ENCODE peak calls at places on chromosome 13, in ten cellular contexts. G is RPMI8226; T is kidney glomerular epithelial cell; E is M059J; C is stimulated activated CD4-positive, alpha-beta T cell treated with anti-CD3 and anti-CD28 coated beads, Interleukin-4, amount 100 ng/mL, for 4 hours; M is globus pallidus; W is NCI-H2081; N is GM23248; R is iPS-NIHi11; B is naive thymus-derived CD8-positive, alpha-beta T cell. L is an unnamed sample.

GRCh38 chr13:44758595-44759221 is 182.6 kb upstream of the TSC22D1 start:
- DNase-seq in M (no peak), C (no peak), E (peak; percentile 77), B (no peak), T (peak; percentile 68), G (no peak), N (peak; percentile 91), W (peak; percentile 88), R (no peak), L (peak; percentile 47)

GRCh38 chr13:109281823-109282239 is 504.6 kb downstream of the IRS2 start:
- DNase-seq in C (no peak), E (no peak), W (no peak), M (no peak), G (no peak), B (no peak), T (no peak), R (no peak), N (peak; percentile 47), L (no peak)

GRCh38 chr13:110546933-110547332 is 14.6 kb downstream of the RAB20 start:
- DNase-seq in R (no peak), T (peak; percentile 22), B (no peak), M (no peak), W (no peak), C (no peak), N (peak; percentile 52), E (peak; percentile 95), G (no peak), L (no peak)

GRCh38 chr13:100673376-100673830 is 1.2 kb downstream of the TMTC4 start:
- DNase-seq in T (no peak), N (no peak), C (no peak), G (no peak), E (no peak), R (peak; percentile 39), B (no peak), W (no peak), M (peak; percentile 55), L (no peak)

GRCh38 chr13:97502192-97502591 is 68.2 kb downstream of the RAP2A start:
- DNase-seq in N (no peak), E (no peak), C (no peak), M (no peak), T (no peak), R (no peak), G (no peak), W (no peak), B (no peak), L (no peak)

GRCh38 chr13:103328899-103329298 is 262.7 kb upstream of the SLC10A2 start:
- DNase-seq in T (no peak), R (no peak), B (no peak), N (no peak), W (no peak), M (peak; percentile 11), E (no peak), C (no peak), G (no peak), L (no peak)

GRCh38 chr13:40309881-40310280 is 356.6 kb downstream of the FOXO1 start:
- DNase-seq in M (no peak), B (no peak), W (no peak), T (no peak), R (no peak), N (no peak), C (no peak), G (no peak), E (no peak), L (no peak)

GRCh38 chr13:98541701-98542203 is 35.2 kb downstream of the STK24 start:
- DNase-seq in N (peak; percentile 63), T (no peak), M (no peak), R (no peak), E (no peak), W (no peak), B (no peak), C (no peak), G (no peak), L (no peak)

GRCh38 chr13:93318538-93318937 is 91.9 kb downstream of the GPC6 start:
- DNase-seq in N (peak; percentile 42), R (no peak), E (no peak), W (no peak), M (no peak), B (no peak), G (no peak), T (no peak), C (no peak), L (no peak)

GRCh38 chr13:94537740-94538630 is 58.0 kb downstream of the TGDS start:
- DNase-seq in W (no peak), T (no peak), G (no peak), N (no peak), E (no peak), M (no peak), C (no peak), B (no peak), R (no peak), L (no peak)

GRCh38 chr13:79659161-79659560 is 178.2 kb downstream of the NDFIP2 start:
- DNase-seq in C (no peak), W (no peak), G (no peak), T (peak; percentile 46), E (no peak), M (no peak), N (no peak), B (no peak), R (peak; percentile 17), L (peak; percentile 42)

GRCh38 chr13:32211788-32212187 is 103.4 kb downstream of the ZAR1L start:
- DNase-seq in C (no peak), B (no peak), N (peak; percentile 85), R (no peak), E (peak; percentile 81), T (no peak), M (no peak), G (no peak), W (no peak), L (no peak)

GRCh38 chr13:88086577-88086976 is 415.4 kb downstream of the SLITRK5 start:
- DNase-seq in M (no peak), C (no peak), T (no peak), N (peak; percentile 1), W (no peak), B (no peak), E (no peak), R (no peak), G (peak; percentile 39), L (no peak)

GRCh38 chr13:113558461-113558860 is 26.1 kb upstream of the TFDP1 start:
- DNase-seq in M (no peak), T (no peak), R (no peak), C (no peak), W (no peak), B (no peak), E (no peak), G (no peak), N (peak; percentile 30), L (no peak)

GRCh38 chr13:114024603-114025431 is 50.9 kb upstream of the C13orf46 start:
- DNase-seq in M (no peak), W (no peak), G (no peak), N (no peak), E (no peak), T (no peak), R (no peak), C (no peak), B (no peak), L (no peak)

GRCh38 chr13:52845334-52845761 is 3.1 kb downstream of the PCDH8 start:
- DNase-seq in M (no peak), G (no peak), B (no peak), N (no peak), T (no peak), R (peak; percentile 46), C (no peak), E (no peak), W (no peak), L (no peak)

GRCh38 chr13:48583859-48584311 is 51.0 kb upstream of the RCBTB2 start:
- DNase-seq in G (no peak), B (no peak), M (no peak), R (no peak), N (no peak), W (no peak), T (no peak), C (no peak), E (peak; percentile 29), L (no peak)

GRCh38 chr13:32893176-32893575 is 123.0 kb upstream of the KL start:
- DNase-seq in C (no peak), N (no peak), E (no peak), W (no peak), G (no peak), R (no peak), T (no peak), M (no peak), B (no peak), L (no peak)

GRCh38 chr13:79654520-79654919 is 173.6 kb downstream of the NDFIP2 start:
- DNase-seq in R (no peak), B (no peak), G (no peak), W (no peak), N (no peak), E (no peak), M (no peak), T (no peak), C (no peak), L (no peak)

GRCh38 chr13:36431204-36432105 is 840 bp upstream of the CCNA1 start:
- DNase-seq in R (peak; percentile 57), N (peak; percentile 39), E (no peak), B (no peak), M (no peak), W (no peak), T (no peak), C (no peak), G (no peak), L (no peak)

GRCh38 chr13:79307433-79307861 is 98.6 kb downstream of the RBM26 start:
- DNase-seq in M (no peak), N (no peak), T (no peak), B (no peak), C (no peak), G (no peak), W (no peak), R (no peak), E (peak; percentile 7), L (no peak)

GRCh38 chr13:97266328-97266727 is 44.2 kb downstream of the MBNL2 start:
- DNase-seq in C (no peak), T (no peak), E (no peak), R (peak; percentile 41), M (no peak), B (no peak), N (no peak), W (no peak), G (no peak), L (peak; percentile 22)

GRCh38 chr13:108797354-108797753 is 167.9 kb downstream of the MYO16 start:
- DNase-seq in M (no peak), C (no peak), N (no peak), T (no peak), W (no peak), B (no peak), G (no peak), E (no peak), R (no peak), L (no peak)

GRCh38 chr13:48595330-48596127 is 58.2 kb upstream of the CYSLTR2 start:
- DNase-seq in R (peak; percentile 35), B (peak; percentile 15), T (peak; percentile 87), W (peak; percentile 10), E (peak; percentile 66), M (peak; percentile 61), N (peak; percentile 77), C (peak; percentile 22), G (peak; percentile 65), L (no peak)

GRCh38 chr13:67100723-67101122 is 129.4 kb downstream of the PCDH9 start:
- DNase-seq in G (no peak), N (no peak), B (no peak), C (no peak), E (no peak), T (no peak), M (no peak), R (peak; percentile 6), W (no peak), L (no peak)

GRCh38 chr13:44876782-44877324 is 112.4 kb downstream of the NUFIP1 start:
- DNase-seq in R (peak; percentile 77), M (no peak), W (no peak), G (peak; percentile 16), N (no peak), C (no peak), B (no peak), E (no peak), T (no peak), L (no peak)

GRCh38 chr13:23674795-23675640 is 104.8 kb downstream of the TNFRSF19 start:
- DNase-seq in T (no peak), E (peak; percentile 50), W (no peak), B (no peak), M (no peak), N (peak; percentile 86), R (no peak), C (no peak), G (no peak), L (no peak)

GRCh38 chr13:113832204-113832603 is 31.7 kb downstream of the GAS6 start:
- DNase-seq in M (no peak), N (no peak), G (peak; percentile 11), C (no peak), R (peak; percentile 14), T (no peak), E (peak; percentile 34), B (no peak), W (no peak), L (no peak)

L was measured in NCI-H2227 treated with DMSO at 0.1 percent for 48 hours.